ENCODE peak calls at places on chromosomes 7 and 10, in four cellular contexts. One of them, this sample, is unnamed.

GRCh38 chr7:45188736-45189135 is 31.1 kb downstream of the RAMP3 start:
- DNase-seq in CD4-positive, alpha-beta T cell: no peak
- DNase-seq in suprapubic skin: no peak
- DNase-seq in adrenal gland: no peak
- DNase-seq in this sample: peak; percentile 47

GRCh38 chr7:52017802-52018679 is 701.4 kb upstream of the COBL start:
- DNase-seq in CD4-positive, alpha-beta T cell: no peak
- DNase-seq in suprapubic skin: no peak
- DNase-seq in adrenal gland: no peak
- DNase-seq in this sample: no peak

GRCh38 chr7:3260425-3260762 is 40.7 kb upstream of the SDK1 start:
- DNase-seq in CD4-positive, alpha-beta T cell: no peak
- DNase-seq in suprapubic skin: no peak
- DNase-seq in adrenal gland: no peak
- DNase-seq in this sample: no peak

GRCh38 chr10:121860810-121861209 is 67.0 kb downstream of the ATE1 start:
- DNase-seq in CD4-positive, alpha-beta T cell: no peak
- DNase-seq in suprapubic skin: no peak
- DNase-seq in adrenal gland: no peak
- DNase-seq in this sample: no peak

GRCh38 chr10:6737758-6738463 is 157.8 kb upstream of the PRKCQ start:
- DNase-seq in CD4-positive, alpha-beta T cell: no peak
- DNase-seq in suprapubic skin: no peak
- DNase-seq in adrenal gland: no peak
- DNase-seq in this sample: no peak

GRCh38 chr10:22477365-22478287 is 132.3 kb downstream of the SPAG6 start:
- DNase-seq in CD4-positive, alpha-beta T cell: no peak
- DNase-seq in suprapubic skin: no peak
- DNase-seq in adrenal gland: no peak
- DNase-seq in this sample: no peak

GRCh38 chr7:134444961-134445315 is 14.0 kb downstream of the AKR1B1 start:
- DNase-seq in CD4-positive, alpha-beta T cell: no peak
- DNase-seq in suprapubic skin: no peak
- DNase-seq in adrenal gland: no peak
- DNase-seq in this sample: no peak

GRCh38 chr10:118594392-118595063 is 920 bp downstream of the PRLHR start:
- DNase-seq in CD4-positive, alpha-beta T cell: peak; percentile 24
- DNase-seq in suprapubic skin: no peak
- DNase-seq in adrenal gland: peak; percentile 65
- DNase-seq in this sample: peak; percentile 80

GRCh38 chr7:91847881-91848599 is 32.5 kb downstream of the MTERF1 start:
- DNase-seq in CD4-positive, alpha-beta T cell: no peak
- DNase-seq in suprapubic skin: no peak
- DNase-seq in adrenal gland: no peak
- DNase-seq in this sample: no peak

GRCh38 chr10:131930586-131931330 is 29.9 kb downstream of the PPP2R2D start:
- DNase-seq in CD4-positive, alpha-beta T cell: no peak
- DNase-seq in suprapubic skin: no peak
- DNase-seq in adrenal gland: no peak
- DNase-seq in this sample: no peak

GRCh38 chr7:16803881-16804673 is 722 bp downstream of the AGR2 start:
- DNase-seq in CD4-positive, alpha-beta T cell: no peak
- DNase-seq in suprapubic skin: no peak
- DNase-seq in adrenal gland: no peak
- DNase-seq in this sample: no peak

GRCh38 chr7:82166666-82167065 is 276.9 kb downstream of the CACNA2D1 start:
- DNase-seq in CD4-positive, alpha-beta T cell: no peak
- DNase-seq in suprapubic skin: no peak
- DNase-seq in adrenal gland: no peak
- DNase-seq in this sample: no peak

GRCh38 chr7:17144313-17144712 is 154.1 kb upstream of the AHR start:
- DNase-seq in CD4-positive, alpha-beta T cell: peak; percentile 16
- DNase-seq in suprapubic skin: no peak
- DNase-seq in adrenal gland: no peak
- DNase-seq in this sample: no peak

GRCh38 chr7:46930336-46930735 is 651.6 kb downstream of the TNS3 start:
- DNase-seq in CD4-positive, alpha-beta T cell: no peak
- DNase-seq in suprapubic skin: no peak
- DNase-seq in adrenal gland: peak; percentile 54
- DNase-seq in this sample: no peak

GRCh38 chr10:101889256-101890210 is 45.9 kb upstream of the KCNIP2 start:
- DNase-seq in CD4-positive, alpha-beta T cell: peak; percentile 54
- DNase-seq in suprapubic skin: no peak
- DNase-seq in adrenal gland: peak; percentile 80
- DNase-seq in this sample: no peak
- TF ChIP-seq CTCF in CD4-positive, alpha-beta T cell: peak; percentile 79
- TF ChIP-seq CTCF in suprapubic skin: peak; percentile 65
- TF ChIP-seq CTCF in adrenal gland: peak; percentile 77
- TF ChIP-seq CTCF in this sample: peak; percentile 94

GRCh38 chr7:73900286-73900685 is 39.3 kb downstream of the TMEM270 start:
- DNase-seq in CD4-positive, alpha-beta T cell: no peak
- DNase-seq in suprapubic skin: no peak
- DNase-seq in adrenal gland: no peak
- DNase-seq in this sample: no peak
- TF ChIP-seq CTCF in CD4-positive, alpha-beta T cell: no peak
- TF ChIP-seq CTCF in suprapubic skin: no peak
- TF ChIP-seq CTCF in adrenal gland: no peak
- TF ChIP-seq CTCF in this sample: no peak

GRCh38 chr7:128352138-128352537 is 8.4 kb upstream of the RBM28 start:
- DNase-seq in CD4-positive, alpha-beta T cell: no peak
- DNase-seq in suprapubic skin: no peak
- DNase-seq in adrenal gland: peak; percentile 55
- DNase-seq in this sample: no peak
- TF ChIP-seq CTCF in CD4-positive, alpha-beta T cell: peak; percentile 24
- TF ChIP-seq CTCF in suprapubic skin: peak; percentile 57
- TF ChIP-seq CTCF in adrenal gland: peak; percentile 26
- TF ChIP-seq CTCF in this sample: peak; percentile 56

GRCh38 chr7:123747620-123748141 is 1.1 kb downstream of the WASL start:
- DNase-seq in CD4-positive, alpha-beta T cell: no peak
- DNase-seq in suprapubic skin: peak; percentile 67
- DNase-seq in adrenal gland: peak; percentile 56
- DNase-seq in this sample: no peak
- TF ChIP-seq CTCF in CD4-positive, alpha-beta T cell: no peak
- TF ChIP-seq CTCF in suprapubic skin: no peak
- TF ChIP-seq CTCF in adrenal gland: no peak
- TF ChIP-seq CTCF in this sample: no peak

GRCh38 chr10:3595736-3596135 is 189.3 kb downstream of the KLF6 start:
- DNase-seq in CD4-positive, alpha-beta T cell: no peak
- DNase-seq in suprapubic skin: no peak
- DNase-seq in adrenal gland: no peak
- DNase-seq in this sample: no peak
- TF ChIP-seq CTCF in CD4-positive, alpha-beta T cell: no peak
- TF ChIP-seq CTCF in suprapubic skin: no peak
- TF ChIP-seq CTCF in adrenal gland: no peak
- TF ChIP-seq CTCF in this sample: no peak

GRCh38 chr10:116082211-116082610 is 190.8 kb downstream of the GFRA1 start:
- DNase-seq in CD4-positive, alpha-beta T cell: no peak
- DNase-seq in suprapubic skin: no peak
- DNase-seq in adrenal gland: no peak
- DNase-seq in this sample: no peak

GRCh38 chr10:116076616-116077015 is 196.4 kb downstream of the GFRA1 start:
- DNase-seq in CD4-positive, alpha-beta T cell: no peak
- DNase-seq in suprapubic skin: no peak
- DNase-seq in adrenal gland: no peak
- DNase-seq in this sample: no peak

GRCh38 chr10:116082762-116083161 is 190.2 kb downstream of the GFRA1 start:
- DNase-seq in CD4-positive, alpha-beta T cell: no peak
- DNase-seq in suprapubic skin: no peak
- DNase-seq in adrenal gland: no peak
- DNase-seq in this sample: no peak

GRCh38 chr10:116080553-116080952 is 192.5 kb downstream of the GFRA1 start:
- DNase-seq in CD4-positive, alpha-beta T cell: no peak
- DNase-seq in suprapubic skin: no peak
- DNase-seq in adrenal gland: no peak
- DNase-seq in this sample: no peak

DNA sequence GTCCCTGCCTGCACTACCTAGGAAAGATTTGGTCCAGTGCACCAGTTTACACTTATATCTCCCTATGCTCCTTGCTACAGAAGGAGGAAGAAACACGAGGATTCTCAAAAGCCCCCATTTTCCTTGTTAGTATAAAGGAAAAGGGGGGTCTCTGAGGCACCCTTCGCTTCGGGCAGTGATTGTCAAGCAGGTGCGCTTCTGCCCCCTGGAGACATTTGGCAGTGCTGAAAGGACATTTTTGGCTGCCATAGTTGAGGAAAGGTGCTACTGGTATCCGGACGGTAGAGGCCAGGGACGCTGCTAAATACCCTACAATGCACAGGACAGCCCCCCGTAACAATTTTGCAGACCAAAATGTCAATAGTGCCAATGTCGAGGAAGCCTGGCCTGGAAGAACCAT is 193.7 kb downstream of the GFRA1 start:
- DNase-seq in CD4-positive, alpha-beta T cell: no peak
- DNase-seq in suprapubic skin: no peak
- DNase-seq in adrenal gland: no peak
- DNase-seq in this sample: no peak
- TF ChIP-seq CTCF in CD4-positive, alpha-beta T cell: no peak
- TF ChIP-seq CTCF in suprapubic skin: no peak
- TF ChIP-seq CTCF in adrenal gland: no peak
- TF ChIP-seq CTCF in this sample: no peak

GRCh38 chr10:19767876-19768275 is 48.4 kb upstream of the PLXDC2 start:
- DNase-seq in CD4-positive, alpha-beta T cell: no peak
- DNase-seq in suprapubic skin: no peak
- DNase-seq in adrenal gland: no peak
- DNase-seq in this sample: no peak
- TF ChIP-seq CTCF in CD4-positive, alpha-beta T cell: no peak
- TF ChIP-seq CTCF in suprapubic skin: no peak
- TF ChIP-seq CTCF in adrenal gland: no peak
- TF ChIP-seq CTCF in this sample: no peak

GRCh38 chr7:106086062-106086461 is 26.1 kb downstream of the SYPL1 start:
- DNase-seq in CD4-positive, alpha-beta T cell: no peak
- DNase-seq in suprapubic skin: no peak
- DNase-seq in adrenal gland: no peak
- DNase-seq in this sample: no peak
- TF ChIP-seq CTCF in CD4-positive, alpha-beta T cell: no peak
- TF ChIP-seq CTCF in suprapubic skin: no peak
- TF ChIP-seq CTCF in adrenal gland: no peak
- TF ChIP-seq CTCF in this sample: no peak

This sample was measured in type B pancreatic cell.